ENCODE peak calls at places on chromosome 4, in ten cellular contexts. A is Calu3; Y is neural progenitor cell; M is EL; T is GM10248; E is activated naive CD4-positive, alpha-beta T cell treated with anti-CD3 and anti-CD28 coated beads, Interleukin-2, amount 50 U/mL, for 16 hours; B is HS-27A; C is activated CD4-positive, CD25-positive, alpha-beta regulatory T cell; I is mesothelial cell of epicardium; Q is activated T-helper 1 cell treated with Interleukin-2 at 50 U/mL for 16 hours. K is an unnamed sample.

GRCh38 chr4:5708829-5709680 is 696 bp upstream of the EVC2 start:
- DNase-seq in T (no peak), M (no peak), Y (peak; percentile 50), B (no peak), A (no peak), I (no peak), E (no peak), C (no peak), Q (no peak), K (no peak)

GRCh38 chr4:88792821-88793220 is 95.2 kb upstream of the NAP1L5 start:
- DNase-seq in Y (no peak), T (no peak), Q (no peak), E (no peak), B (no peak), C (no peak), M (peak; percentile 49), A (no peak), I (no peak), K (peak; percentile 45)

GRCh38 chr4:142404191-142404611 is 441.9 kb downstream of the INPP4B start:
- DNase-seq in Y (no peak), M (peak; percentile 74), B (no peak), T (no peak), A (no peak), E (peak; percentile 48), I (no peak), C (no peak), Q (no peak), K (peak; percentile 85)

GRCh38 chr4:17103231-17103630 is 204.8 kb upstream of the LDB2 start:
- DNase-seq in Y (no peak), I (no peak), C (no peak), Q (no peak), T (no peak), A (no peak), M (peak; percentile 47), B (no peak), E (no peak), K (peak; percentile 48)

GRCh38 chr4:54423066-54423465 is 194.0 kb downstream of the PDGFRA start:
- DNase-seq in I (no peak), E (no peak), T (no peak), Q (no peak), Y (no peak), C (no peak), B (no peak), A (no peak), M (peak; percentile 54), K (peak; percentile 86)

GRCh38 chr4:2651546-2651945 is 104.6 kb downstream of the TNIP2 start:
- DNase-seq in B (no peak), C (no peak), E (no peak), T (no peak), M (no peak), Y (no peak), I (no peak), Q (no peak), A (no peak), K (no peak)

GRCh38 chr4:112865443-112865842 is 184.0 kb upstream of the ANK2 start:
- DNase-seq in C (no peak), A (no peak), E (no peak), Y (no peak), I (no peak), Q (no peak), B (no peak), M (no peak), T (no peak), K (peak; percentile 34)

GRCh38 chr4:150205016-150205415 is 126.8 kb downstream of the DCLK2 start:
- DNase-seq in A (no peak), B (no peak), M (no peak), I (no peak), Q (no peak), T (no peak), E (no peak), Y (no peak), C (no peak), K (no peak)

GRCh38 chr4:107699466-107700206 is 20.4 kb downstream of the PAPSS1 start:
- DNase-seq in A (no peak), B (no peak), C (no peak), T (no peak), E (no peak), M (no peak), Y (no peak), Q (no peak), I (no peak), K (no peak)

GRCh38 chr4:119785963-119786362 is 157.4 kb upstream of the PDE5A start:
- DNase-seq in A (peak; percentile 42), E (no peak), C (no peak), M (peak; percentile 9), T (no peak), Q (no peak), B (no peak), I (no peak), Y (no peak), K (peak; percentile 49)

GRCh38 chr4:10482913-10483312 is 25.7 kb upstream of the ZNF518B start:
- DNase-seq in B (no peak), A (no peak), I (no peak), E (no peak), C (no peak), T (no peak), Y (no peak), M (no peak), Q (no peak), K (no peak)

GRCh38 chr4:86306816-86307215 is 53.0 kb downstream of the MAPK10 start:
- DNase-seq in Y (no peak), T (no peak), Q (no peak), C (no peak), A (no peak), I (no peak), M (peak; percentile 26), B (no peak), E (no peak), K (peak; percentile 85)

GRCh38 chr4:7824218-7824617 is 115.4 kb downstream of the AFAP1 start:
- DNase-seq in C (no peak), B (no peak), A (no peak), I (no peak), T (no peak), E (no peak), M (no peak), Y (no peak), Q (no peak), K (no peak)

GRCh38 chr4:154329939-154330338 is 161.7 kb downstream of the DCHS2 start:
- DNase-seq in I (no peak), M (no peak), E (no peak), Q (no peak), A (no peak), Y (no peak), C (no peak), T (no peak), B (no peak), K (peak; percentile 93)

GRCh38 chr4:175127314-175127713 is 209.2 kb downstream of the ADAM29 start:
- DNase-seq in Y (no peak), I (no peak), E (no peak), B (no peak), C (no peak), M (peak; percentile 18), T (no peak), A (no peak), Q (no peak), K (peak; percentile 74)

GRCh38 chr4:15262396-15262795 is 165.4 kb upstream of the C1QTNF7 start:
- DNase-seq in C (no peak), I (no peak), E (peak; percentile 14), T (no peak), Q (no peak), Y (no peak), A (no peak), M (peak; percentile 8), B (no peak), K (peak; percentile 41)

GRCh38 chr4:116180056-116180690 is 905.2 kb downstream of the TRAM1L1 start:
- DNase-seq in Q (no peak), E (no peak), T (peak; percentile 12), M (no peak), C (no peak), I (no peak), A (peak; percentile 2), Y (peak; percentile 17), B (no peak), K (peak; percentile 0)

GRCh38 chr4:150072906-150073714 is 5.1 kb upstream of the DCLK2 start:
- DNase-seq in M (peak; percentile 89), Y (no peak), T (no peak), I (no peak), A (no peak), E (no peak), B (peak; percentile 39), C (no peak), Q (no peak), K (peak; percentile 96)

GRCh38 chr4:832536-832935 is 6.6 kb upstream of the CPLX1 start:
- DNase-seq in I (no peak), M (no peak), E (no peak), T (no peak), Q (no peak), Y (no peak), B (no peak), C (no peak), A (no peak), K (no peak)

GRCh38 chr4:92952426-92952825 is 648.7 kb downstream of the GRID2 start:
- DNase-seq in B (no peak), Q (no peak), A (no peak), C (no peak), Y (no peak), E (no peak), I (no peak), T (no peak), M (no peak), K (no peak)